ENCODE peak calls at places on chromosomes 12 and 14, in four cellular contexts. One of them, this sample, is unnamed.

GRCh38 chr14:64391986-64392385 is 3.8 kb downstream of the MTHFD1 start:
- DNase-seq in GM12865: no peak
- DNase-seq in WERI-Rb-1: no peak
- DNase-seq in suprapubic skin: no peak
- DNase-seq in this sample: no peak

GRCh38 chr12:40693503-40693863 is 1.2 kb downstream of the CNTN1 start:
- DNase-seq in GM12865: no peak
- DNase-seq in WERI-Rb-1: peak; percentile 76
- DNase-seq in suprapubic skin: peak; percentile 80
- DNase-seq in this sample: no peak

GRCh38 chr12:20361416-20361815 is 6.9 kb upstream of the PDE3A start:
- DNase-seq in GM12865: no peak
- DNase-seq in WERI-Rb-1: no peak
- DNase-seq in suprapubic skin: no peak
- DNase-seq in this sample: no peak

GRCh38 chr12:23204933-23205778 is 580.2 kb downstream of the ETNK1 start:
- DNase-seq in GM12865: peak; percentile 74
- DNase-seq in WERI-Rb-1: peak; percentile 19
- DNase-seq in suprapubic skin: no peak
- DNase-seq in this sample: no peak

GRCh38 chr14:91221270-91221669 is 23.2 kb downstream of the GPR68 start:
- DNase-seq in GM12865: no peak
- DNase-seq in WERI-Rb-1: no peak
- DNase-seq in suprapubic skin: no peak
- DNase-seq in this sample: no peak

GRCh38 chr12:62205348-62205747 is 54.9 kb upstream of the USP15 start:
- DNase-seq in GM12865: no peak
- DNase-seq in WERI-Rb-1: no peak
- DNase-seq in suprapubic skin: no peak
- DNase-seq in this sample: no peak

GRCh38 chr14:37124617-37125016 is 47.8 kb downstream of the SLC25A21 start:
- DNase-seq in GM12865: peak; percentile 0
- DNase-seq in WERI-Rb-1: no peak
- DNase-seq in suprapubic skin: no peak
- DNase-seq in this sample: no peak

GRCh38 chr12:45355750-45356149 is 139.9 kb downstream of the ANO6 start:
- DNase-seq in GM12865: no peak
- DNase-seq in WERI-Rb-1: peak; percentile 16
- DNase-seq in suprapubic skin: no peak
- DNase-seq in this sample: no peak

GRCh38 chr12:53399896-53400295 is 19.9 kb downstream of the SP1 start:
- DNase-seq in GM12865: no peak
- DNase-seq in WERI-Rb-1: no peak
- DNase-seq in suprapubic skin: no peak
- DNase-seq in this sample: no peak

GRCh38 chr14:33959692-33960151 is 8.8 kb upstream of the EGLN3 start:
- DNase-seq in GM12865: no peak
- DNase-seq in WERI-Rb-1: no peak
- DNase-seq in suprapubic skin: no peak
- DNase-seq in this sample: no peak

GRCh38 chr14:65184032-65184764 is 81.9 kb upstream of the MAX start:
- DNase-seq in GM12865: peak; percentile 44
- DNase-seq in WERI-Rb-1: no peak
- DNase-seq in suprapubic skin: no peak
- DNase-seq in this sample: no peak

GRCh38 chr12:6792522-6793201 is 3.3 kb downstream of the CD4 start:
- DNase-seq in GM12865: peak; percentile 43
- DNase-seq in WERI-Rb-1: no peak
- DNase-seq in suprapubic skin: no peak
- DNase-seq in this sample: no peak

GRCh38 chr14:50064993-50065392 is 51.4 kb downstream of the VCPKMT start:
- DNase-seq in GM12865: peak; percentile 96
- DNase-seq in WERI-Rb-1: no peak
- DNase-seq in suprapubic skin: no peak
- DNase-seq in this sample: no peak

GRCh38 chr12:34121360-34121759 is 99.1 kb downstream of the ALG10 start:
- DNase-seq in GM12865: no peak
- DNase-seq in WERI-Rb-1: no peak
- DNase-seq in suprapubic skin: no peak
- DNase-seq in this sample: no peak

GRCh38 chr12:68497702-68498101 is 113.0 kb upstream of the RAP1B start:
- DNase-seq in GM12865: peak; percentile 31
- DNase-seq in WERI-Rb-1: no peak
- DNase-seq in suprapubic skin: no peak
- DNase-seq in this sample: no peak

GRCh38 chr14:75566321-75566720 is 12.1 kb upstream of the FLVCR2 start:
- DNase-seq in GM12865: peak; percentile 63
- DNase-seq in WERI-Rb-1: no peak
- DNase-seq in suprapubic skin: no peak
- DNase-seq in this sample: no peak

GRCh38 chr14:71148627-71149026 is 241.4 kb downstream of the PCNX1 start:
- DNase-seq in GM12865: no peak
- DNase-seq in WERI-Rb-1: no peak
- DNase-seq in suprapubic skin: peak; percentile 44
- DNase-seq in this sample: no peak

GRCh38 chr14:70052990-70053389 is 135.8 kb downstream of the SLC8A3 start:
- DNase-seq in GM12865: peak; percentile 14
- DNase-seq in WERI-Rb-1: no peak
- DNase-seq in suprapubic skin: no peak
- DNase-seq in this sample: no peak

GRCh38 chr14:100438678-100439592 is 115.8 kb downstream of the SLC25A47 start:
- DNase-seq in GM12865: no peak
- DNase-seq in WERI-Rb-1: no peak
- DNase-seq in suprapubic skin: no peak
- DNase-seq in this sample: no peak

GRCh38 chr14:100410056-100410565 is 87.0 kb downstream of the SLC25A47 start:
- DNase-seq in GM12865: no peak
- DNase-seq in WERI-Rb-1: no peak
- DNase-seq in suprapubic skin: no peak
- DNase-seq in this sample: no peak

GRCh38 chr14:77641534-77642341 is 25.3 kb upstream of the SPTLC2 start:
- DNase-seq in GM12865: peak; percentile 81
- DNase-seq in WERI-Rb-1: no peak
- DNase-seq in suprapubic skin: peak; percentile 86
- DNase-seq in this sample: no peak

GRCh38 chr12:62407587-62407986 is 59.0 kb upstream of the MON2 start:
- DNase-seq in GM12865: no peak
- DNase-seq in WERI-Rb-1: no peak
- DNase-seq in suprapubic skin: no peak
- DNase-seq in this sample: no peak

GRCh38 chr14:31206536-31207286 is 882 bp downstream of the HECTD1 start:
- DNase-seq in GM12865: peak; percentile 79
- DNase-seq in WERI-Rb-1: peak; percentile 21
- DNase-seq in suprapubic skin: no peak
- DNase-seq in this sample: peak; percentile 90

GRCh38 chr14:72615511-72616121 is 278.3 kb downstream of the DPF3 start:
- DNase-seq in GM12865: no peak
- DNase-seq in WERI-Rb-1: no peak
- DNase-seq in suprapubic skin: peak; percentile 59
- DNase-seq in this sample: no peak

GRCh38 chr14:43621282-43621681 is 885.8 kb downstream of the FSCB start:
- DNase-seq in GM12865: no peak
- DNase-seq in WERI-Rb-1: no peak
- DNase-seq in suprapubic skin: no peak
- DNase-seq in this sample: no peak

GRCh38 chr14:65261425-65261920 is 151.1 kb upstream of the FUT8 start:
- DNase-seq in GM12865: no peak
- DNase-seq in WERI-Rb-1: no peak
- DNase-seq in suprapubic skin: peak; percentile 34
- DNase-seq in this sample: no peak

GRCh38 chr14:75044760-75045159 is 6.5 kb downstream of the MLH3 start:
- DNase-seq in GM12865: no peak
- DNase-seq in WERI-Rb-1: no peak
- DNase-seq in suprapubic skin: no peak
- DNase-seq in this sample: no peak

GRCh38 chr12:106585862-106586534 is 3.2 kb downstream of the RFX4 start:
- DNase-seq in GM12865: no peak
- DNase-seq in WERI-Rb-1: peak; percentile 33
- DNase-seq in suprapubic skin: no peak
- DNase-seq in this sample: no peak

GRCh38 chr12:21265932-21266331 is 68.8 kb downstream of the SLCO1A2 start:
- DNase-seq in GM12865: no peak
- DNase-seq in WERI-Rb-1: no peak
- DNase-seq in suprapubic skin: no peak
- DNase-seq in this sample: no peak

GRCh38 chr12:1453801-1454200 is 140.6 kb downstream of the FBXL14 start:
- DNase-seq in GM12865: no peak
- DNase-seq in WERI-Rb-1: peak; percentile 9
- DNase-seq in suprapubic skin: no peak
- DNase-seq in this sample: no peak

GRCh38 chr14:28301179-28301578 is 465.4 kb upstream of the FOXG1 start:
- DNase-seq in GM12865: no peak
- DNase-seq in WERI-Rb-1: no peak
- DNase-seq in suprapubic skin: no peak
- DNase-seq in this sample: no peak

GRCh38 chr12:94761559-94761958 is 111.2 kb upstream of the TMCC3 start:
- DNase-seq in GM12865: no peak
- DNase-seq in WERI-Rb-1: no peak
- DNase-seq in suprapubic skin: no peak
- DNase-seq in this sample: no peak

GRCh38 chr12:115337693-115338543 is 653.9 kb upstream of the TBX3 start:
- DNase-seq in GM12865: peak; percentile 16
- DNase-seq in WERI-Rb-1: no peak
- DNase-seq in suprapubic skin: no peak
- DNase-seq in this sample: no peak

GRCh38 chr12:15928870-15929571 is 17.9 kb downstream of the DERA start:
- DNase-seq in GM12865: no peak
- DNase-seq in WERI-Rb-1: no peak
- DNase-seq in suprapubic skin: no peak
- DNase-seq in this sample: no peak

GRCh38 chr14:104329793-104330192 is 191.4 kb downstream of the KIF26A start:
- DNase-seq in GM12865: no peak
- DNase-seq in WERI-Rb-1: no peak
- DNase-seq in suprapubic skin: no peak
- DNase-seq in this sample: no peak
- TF ChIP-seq CTCF in GM12865: no peak
- TF ChIP-seq CTCF in WERI-Rb-1: no peak
- TF ChIP-seq CTCF in suprapubic skin: no peak
- TF ChIP-seq CTCF in this sample: no peak

GRCh38 chr14:105388110-105388951 is 10.0 kb upstream of the TEX22 start:
- DNase-seq in GM12865: no peak
- DNase-seq in WERI-Rb-1: no peak
- DNase-seq in suprapubic skin: no peak
- DNase-seq in this sample: peak; percentile 70

GRCh38 chr14:105385698-105386365 is 12.5 kb upstream of the TEX22 start:
- DNase-seq in GM12865: no peak
- DNase-seq in WERI-Rb-1: no peak
- DNase-seq in suprapubic skin: peak; percentile 74
- DNase-seq in this sample: no peak

GRCh38 chr14:105387530-105387922 is 10.8 kb upstream of the TEX22 start:
- DNase-seq in GM12865: no peak
- DNase-seq in WERI-Rb-1: no peak
- DNase-seq in suprapubic skin: no peak
- DNase-seq in this sample: peak; percentile 67

GRCh38 chr14:105385322-105385637 is 13.1 kb upstream of the TEX22 start:
- DNase-seq in GM12865: no peak
- DNase-seq in WERI-Rb-1: no peak
- DNase-seq in suprapubic skin: no peak
- DNase-seq in this sample: no peak

DNA sequence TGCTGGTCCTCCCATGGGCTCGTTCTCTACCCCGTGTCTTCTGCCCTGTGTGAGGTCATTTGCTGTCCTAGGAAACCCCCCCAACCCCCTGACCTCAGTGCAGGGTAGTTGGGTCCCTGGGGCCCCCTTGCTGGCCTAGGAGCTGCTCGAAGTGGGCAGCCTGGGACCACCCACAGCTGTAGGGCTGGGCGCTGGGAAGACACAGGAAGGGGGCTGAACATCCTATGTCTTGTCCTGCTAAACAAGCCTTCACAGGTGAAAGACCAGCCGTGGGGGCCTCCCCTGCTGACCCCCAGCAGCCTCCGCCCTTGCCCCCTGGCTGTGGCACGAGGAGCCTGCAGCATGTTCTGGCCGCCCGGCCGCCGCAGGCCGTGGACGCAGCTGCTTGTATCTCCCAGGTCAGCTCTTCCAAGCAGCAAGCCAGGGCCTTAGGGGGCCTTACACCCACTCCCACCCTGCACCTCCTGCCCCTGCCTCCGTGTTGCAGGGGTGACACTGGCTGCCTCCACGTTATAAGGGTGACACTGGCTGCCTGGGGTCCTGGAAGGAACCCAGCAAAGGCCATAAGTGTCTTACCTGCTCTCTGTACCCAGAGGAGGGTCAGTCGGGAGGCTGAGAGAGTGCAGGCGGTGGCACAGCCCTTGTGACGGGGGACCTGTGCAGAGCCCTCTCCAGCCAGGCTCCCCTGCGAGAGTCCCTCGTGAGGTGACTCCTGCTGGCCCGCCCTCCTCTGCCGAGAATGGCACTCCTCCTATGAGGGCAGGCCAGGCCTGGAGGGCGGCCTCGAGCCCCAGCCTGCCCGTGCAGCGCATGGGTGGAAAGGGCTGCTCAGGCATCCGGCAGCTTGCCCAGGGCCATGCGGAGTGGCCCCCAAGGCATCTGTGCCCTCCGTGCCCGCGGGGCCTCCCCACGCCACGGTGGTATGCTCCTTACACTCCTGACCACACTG is 11.5 kb upstream of the TEX22 start:
- DNase-seq in GM12865: no peak
- DNase-seq in WERI-Rb-1: no peak
- DNase-seq in suprapubic skin: no peak
- DNase-seq in this sample: peak; percentile 92
- TF ChIP-seq CTCF in GM12865: no peak
- TF ChIP-seq CTCF in WERI-Rb-1: no peak
- TF ChIP-seq CTCF in suprapubic skin: no peak
- TF ChIP-seq CTCF in this sample: no peak

GRCh38 chr12:130401703-130402102 is 64.0 kb downstream of the PIWIL1 start:
- DNase-seq in GM12865: peak; percentile 2
- DNase-seq in WERI-Rb-1: peak; percentile 37
- DNase-seq in suprapubic skin: no peak
- DNase-seq in this sample: no peak
- TF ChIP-seq CTCF in GM12865: no peak
- TF ChIP-seq CTCF in WERI-Rb-1: peak; percentile 40
- TF ChIP-seq CTCF in suprapubic skin: no peak
- TF ChIP-seq CTCF in this sample: peak; percentile 66

DNA sequence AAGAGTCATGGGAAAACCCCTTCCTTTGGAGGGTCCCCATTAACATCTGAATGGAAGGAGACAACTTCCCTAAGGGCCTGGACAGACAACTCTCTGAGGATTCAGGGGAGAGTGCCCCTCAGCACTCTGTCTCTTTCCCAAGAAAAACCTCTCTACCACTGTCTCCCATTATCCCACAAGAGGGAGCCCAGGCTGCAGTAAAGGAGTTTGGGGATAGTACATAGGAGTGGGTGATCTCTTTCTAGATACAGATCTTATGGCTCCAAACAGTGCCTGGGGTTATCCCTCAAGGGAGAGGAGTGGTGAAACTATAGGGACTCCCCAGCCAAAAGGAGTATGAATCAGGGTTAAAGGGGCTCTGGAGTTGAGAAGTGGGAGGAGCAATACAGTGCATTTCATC is 6.1 kb downstream of the WNT10B start:
- DNase-seq in GM12865: no peak
- DNase-seq in WERI-Rb-1: no peak
- DNase-seq in suprapubic skin: no peak
- DNase-seq in this sample: no peak
- TF ChIP-seq CTCF in GM12865: no peak
- TF ChIP-seq CTCF in WERI-Rb-1: peak; percentile 38
- TF ChIP-seq CTCF in suprapubic skin: no peak
- TF ChIP-seq CTCF in this sample: peak; percentile 72

This sample was measured in chondrocyte.